ENCODE peak calls at places on chromosomes 16 and 17, in six cellular contexts. R is Panc1, Y is Peyer's patch, A is natural killer cell, T is colonic mucosa, V is GM12865. F is an unnamed sample.

GRCh38 chr17:75126954-75127353 is 4.6 kb downstream of the NT5C start:
- DNase-seq in R (no peak), Y (no peak), A (no peak), T (no peak), V (no peak), F (no peak)

GRCh38 chr16:75238853-75239371 is 12.5 kb downstream of the BCAR1 start:
- DNase-seq in R (no peak), Y (no peak), A (no peak), T (no peak), V (no peak), F (no peak)

GRCh38 chr17:20991276-20992037 is 51.4 kb downstream of the USP22 start:
- DNase-seq in R (no peak), Y (peak), A (no peak), T (no peak), V (no peak), F (peak)

GRCh38 chr17:499836-500543 is 147.4 kb upstream of the RPH3AL start:
- DNase-seq in R (no peak), Y (no peak), A (no peak), T (no peak), V (peak), F (peak)

GRCh38 chr16:88381820-88382451 is 823 bp upstream of the ZNF469 start:
- DNase-seq in R (no peak), Y (no peak), A (no peak), T (no peak), V (no peak), F (peak)

GRCh38 chr17:1087381-1088241 is 90.7 kb downstream of the TIMM22 start:
- DNase-seq in R (no peak), Y (peak), A (no peak), T (peak), V (no peak), F (peak)

GRCh38 chr16:65120811-65121721 is 797 bp downstream of the CDH11 start:
- DNase-seq in R (no peak), Y (no peak), A (no peak), T (peak), V (no peak), F (no peak)

GRCh38 chr16:55530316-55530856 is 21.5 kb downstream of the LPCAT2 start:
- DNase-seq in R (no peak), Y (no peak), A (no peak), T (no peak), V (no peak), F (no peak)

GRCh38 chr17:57911834-57912673 is 43.2 kb downstream of the CUEDC1 start:
- DNase-seq in R (no peak), Y (peak), A (no peak), T (peak), V (no peak), F (no peak)

GRCh38 chr16:426115-426905 is 861 bp downstream of the RAB11FIP3 start:
- DNase-seq in R (no peak), Y (no peak), A (peak), T (peak), V (peak), F (no peak)

GRCh38 chr17:18129041-18129502 is 20.5 kb downstream of the MYO15A start:
- DNase-seq in R (no peak), Y (no peak), A (no peak), T (peak), V (no peak), F (no peak)

GRCh38 chr16:8493885-8494487 is 96.3 kb downstream of the TMEM114 start:
- DNase-seq in R (no peak), Y (no peak), A (no peak), T (no peak), V (no peak), F (no peak)

GRCh38 chr17:77420804-77421634 is 280.2 kb downstream of the SEC14L1 start:
- DNase-seq in R (no peak), Y (no peak), A (no peak), T (no peak), V (peak), F (no peak)

GRCh38 chr17:64534187-64534586 is 27.4 kb downstream of the CEP95 start:
- DNase-seq in R (no peak), Y (no peak), A (no peak), T (no peak), V (peak), F (no peak)

GRCh38 chr16:31177136-31177535 is 2.8 kb upstream of the FUS start:
- DNase-seq in R (no peak), Y (no peak), A (peak), T (no peak), V (no peak), F (no peak)

GRCh38 chr17:57861737-57862409 is 12.0 kb upstream of the MRPS23 start:
- DNase-seq in R (no peak), Y (peak), A (no peak), T (peak), V (no peak), F (no peak)

GRCh38 chr17:43349142-43349541 is 49.7 kb upstream of the ARL4D start:
- DNase-seq in R (no peak), Y (no peak), A (no peak), T (no peak), V (no peak), F (no peak)

GRCh38 chr17:2172447-2172938 is 117.6 kb downstream of the HIC1 start:
- DNase-seq in R (no peak), Y (no peak), A (no peak), T (no peak), V (no peak), F (no peak)

GRCh38 chr16:1903845-1904820 is 14.1 kb downstream of the HS3ST6 start:
- DNase-seq in R (no peak), Y (no peak), A (no peak), T (no peak), V (no peak), F (no peak)

GRCh38 chr17:75010683-75011406 is 1.6 kb upstream of the MRPL58 start:
- DNase-seq in R (no peak), Y (peak), A (no peak), T (peak), V (no peak), F (no peak)

GRCh38 chr16:89921699-89922476 is 1.3 kb upstream of the TUBB3 start:
- DNase-seq in R (no peak), Y (peak), A (no peak), T (peak), V (no peak), F (peak)

GRCh38 chr16:59684911-59685310 is 950.8 kb upstream of the GOT2 start:
- DNase-seq in R (no peak), Y (no peak), A (no peak), T (no peak), V (no peak), F (no peak)

GRCh38 chr17:69960755-69961154 is 114.3 kb upstream of the KCNJ16 start:
- DNase-seq in R (no peak), Y (no peak), A (no peak), T (no peak), V (no peak), F (no peak)

GRCh38 chr16:87780385-87780989 is 14.7 kb upstream of the KLHDC4 start:
- DNase-seq in R (no peak), Y (no peak), A (no peak), T (peak), V (peak), F (peak)

GRCh38 chr17:61157246-61157887 is 242.3 kb upstream of the TBX2 start:
- DNase-seq in R (no peak), Y (no peak), A (no peak), T (no peak), V (no peak), F (no peak)
- TF ChIP-seq CTCF in R (peak), Y (no peak), A (no peak), T (no peak), V (no peak), F (no peak)

GRCh38 chr17:37664214-37664613 is 21.0 kb upstream of the DDX52 start:
- DNase-seq in R (no peak), Y (no peak), A (no peak), T (no peak), V (no peak), F (no peak)

GRCh38 chr17:37659887-37660286 is 16.6 kb upstream of the DDX52 start:
- DNase-seq in R (no peak), Y (no peak), A (no peak), T (no peak), V (no peak), F (no peak)

GRCh38 chr17:37657202-37657601 is 14.0 kb upstream of the DDX52 start:
- DNase-seq in R (no peak), Y (no peak), A (no peak), T (no peak), V (no peak), F (no peak)

GRCh38 chr17:37662358-37662757 is 19.1 kb upstream of the DDX52 start:
- DNase-seq in R (no peak), Y (no peak), A (no peak), T (peak), V (no peak), F (no peak)

GRCh38 chr17:37661372-37662014 is 18.2 kb upstream of the DDX52 start:
- DNase-seq in R (no peak), Y (no peak), A (no peak), T (no peak), V (no peak), F (no peak)
- TF ChIP-seq CTCF in R (no peak), Y (no peak), A (no peak), T (no peak), V (no peak), F (no peak)

GRCh38 chr17:44564429-44564828 is 7.1 kb downstream of the FZD2 start:
- DNase-seq in R (no peak), Y (no peak), A (no peak), T (no peak), V (no peak), F (no peak)
- TF ChIP-seq CTCF in R (no peak), Y (no peak), A (no peak), T (no peak), V (no peak), F (no peak)

GRCh38 chr16:19266774-19267173 is 18.8 kb upstream of the CLEC19A start:
- DNase-seq in R (no peak), Y (no peak), A (no peak), T (no peak), V (no peak), F (no peak)
- TF ChIP-seq CTCF in R (no peak), Y (no peak), A (no peak), T (no peak), V (no peak), F (no peak)

DNA sequence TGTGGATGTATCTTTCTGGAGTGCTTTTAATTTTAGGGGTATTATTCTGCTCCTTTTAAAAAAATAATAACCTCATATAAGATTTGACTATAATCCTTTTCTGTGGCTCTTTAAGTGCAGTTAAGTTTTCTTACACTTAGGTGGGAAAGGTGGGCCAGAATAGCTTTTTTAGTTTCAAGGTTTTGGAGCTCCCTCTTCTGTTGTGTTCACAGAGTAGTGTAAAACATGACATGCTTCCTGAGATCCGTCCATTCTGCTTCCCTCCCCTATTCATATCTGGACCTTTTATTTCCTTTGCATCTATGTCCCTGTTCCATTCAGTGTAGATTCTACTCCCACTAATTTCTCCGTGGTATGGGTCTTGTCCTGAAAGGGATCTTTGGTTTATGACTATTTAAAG is 12.8 kb downstream of the LRRC36 start:
- DNase-seq in R (no peak), Y (no peak), A (no peak), T (no peak), V (peak), F (no peak)
- TF ChIP-seq CTCF in R (no peak), Y (no peak), A (no peak), T (no peak), V (peak), F (no peak)

GRCh38 chr16:68093816-68094613 is 8.8 kb downstream of the NFATC3 start:
- DNase-seq in R (no peak), Y (no peak), A (no peak), T (no peak), V (no peak), F (no peak)
- TF ChIP-seq CTCF in R (peak), Y (peak), A (peak), T (no peak), V (peak), F (peak)

DNA sequence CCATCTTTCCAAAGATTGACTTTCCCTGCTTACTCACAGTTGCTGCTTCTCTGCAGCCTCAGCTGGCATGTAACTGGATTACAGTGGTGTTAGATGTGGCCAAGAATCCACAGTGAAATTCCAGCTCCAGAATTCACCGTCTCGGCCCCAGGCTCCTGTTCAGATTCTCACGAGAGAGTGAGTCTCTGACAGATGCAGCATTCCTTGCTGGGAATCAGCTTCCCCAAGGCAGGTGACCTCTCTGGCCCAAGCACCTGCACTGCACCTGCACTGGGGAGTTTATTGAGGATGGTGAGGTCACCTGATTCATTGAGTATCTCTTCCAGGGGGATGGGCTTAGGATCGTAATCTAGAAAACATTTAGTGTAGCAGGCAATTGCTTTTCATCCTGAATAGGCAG is 600.5 kb upstream of the RBFOX1 start:
- DNase-seq in R (no peak), Y (no peak), A (no peak), T (no peak), V (no peak), F (no peak)
- TF ChIP-seq CTCF in R (no peak), Y (no peak), A (no peak), T (no peak), V (no peak), F (no peak)